ENCODE peak calls at places on chromosomes 11 and 22, in ten cellular contexts. I is HS-5; S is RCC 7860; E is stimulated activated CD4-positive, alpha-beta T cell treated with anti-CD3 and anti-CD28 coated beads, Interleukin-1b, Interleukin-23, amount 100 ng/mL, for 24 hours; C is NCI-H460; T is neural crest cell; F is NCI-H69; H is osteocyte; D is endothelial cell; L is activated CD4-positive, alpha-beta T cell treated with anti-CD3 and anti-CD28 coated beads, Interleukin-2, amount 50 U/mL, for 1 hour. G is an unnamed sample.
A peak's percentile ranks its signal among the peaks of the same experiment; 100 is the strongest.

GRCh38 chr22:39101226-39101625 is 4.2 kb downstream of the APOBEC3H start:
- DNase-seq in C (no peak), S (no peak), I (no peak), D (no peak), H (no peak), L (no peak), T (no peak), E (no peak), F (no peak), G (no peak)

GRCh38 chr11:45907911-45908370 is 870 bp upstream of the FREY1 start:
- DNase-seq in H (no peak), I (no peak), C (no peak), S (no peak), D (no peak), L (no peak), E (no peak), F (no peak), T (no peak), G (no peak)

GRCh38 chr11:70734911-70735310 is 336.6 kb downstream of the CTTN start:
- DNase-seq in H (no peak), E (no peak), I (no peak), S (no peak), C (no peak), F (no peak), T (no peak), L (no peak), D (no peak), G (no peak)

GRCh38 chr11:122850076-122850631 is 11.9 kb downstream of the CRTAM start:
- DNase-seq in E (peak; percentile 20), I (no peak), D (no peak), L (no peak), F (peak; percentile 50), H (no peak), S (peak; percentile 88), T (no peak), C (no peak), G (peak; percentile 5)

GRCh38 chr11:83019888-83020579 is 51.7 kb downstream of the RAB30 start:
- DNase-seq in D (no peak), I (no peak), H (no peak), C (no peak), T (no peak), E (no peak), L (no peak), S (no peak), F (peak; percentile 52), G (no peak)

GRCh38 chr11:103091441-103091809 is 535 bp downstream of the DCUN1D5 start:
- DNase-seq in F (peak; percentile 78), C (no peak), E (no peak), L (peak; percentile 33), S (peak; percentile 9), T (peak; percentile 9), D (peak; percentile 48), I (no peak), H (no peak), G (peak; percentile 60)

GRCh38 chr11:106681435-106681834 is 336.8 kb downstream of the GUCY1A2 start:
- DNase-seq in H (no peak), I (no peak), D (no peak), E (no peak), T (no peak), C (no peak), F (no peak), S (no peak), L (no peak), G (no peak)

GRCh38 chr11:112182867-112183266 is 7.6 kb downstream of the BCO2 start:
- DNase-seq in H (no peak), T (no peak), S (no peak), C (no peak), F (no peak), L (no peak), D (no peak), I (no peak), E (no peak), G (no peak)

GRCh38 chr11:45816614-45817013 is 11.7 kb downstream of the SLC35C1 start:
- DNase-seq in I (no peak), H (no peak), C (no peak), E (no peak), S (no peak), T (no peak), F (peak; percentile 46), D (no peak), L (no peak), G (no peak)

GRCh38 chr11:90204832-90205646 is 17.8 kb downstream of the CHORDC1 start:
- DNase-seq in F (peak; percentile 68), S (peak; percentile 48), C (peak; percentile 41), I (no peak), D (no peak), H (no peak), L (no peak), E (no peak), T (no peak), G (no peak)

GRCh38 chr22:35950262-35950661 is 78.4 kb downstream of the RBFOX2 start:
- DNase-seq in H (no peak), T (no peak), S (no peak), C (no peak), L (no peak), I (no peak), E (no peak), D (no peak), F (no peak), G (no peak)

GRCh38 chr11:111327908-111328624 is 29.7 kb downstream of the POU2AF3 start:
- DNase-seq in C (no peak), T (no peak), L (no peak), E (no peak), H (no peak), I (no peak), F (peak; percentile 78), D (no peak), S (no peak), G (peak; percentile 94)

GRCh38 chr11:17413414-17414316 is 25.2 kb upstream of the KCNJ11 start:
- DNase-seq in E (no peak), I (no peak), S (no peak), L (no peak), C (no peak), H (no peak), T (no peak), F (peak; percentile 98), D (no peak), G (no peak)

GRCh38 chr11:121595717-121596156 is 143.0 kb upstream of the SORL1-AS1 start:
- DNase-seq in F (no peak), S (peak; percentile 64), D (no peak), I (peak; percentile 94), L (no peak), H (no peak), C (peak; percentile 56), E (no peak), T (no peak), G (peak; percentile 92)

GRCh38 chr11:61697764-61698163 is 17.6 kb downstream of the DAGLA start:
- DNase-seq in I (no peak), F (peak; percentile 90), S (peak; percentile 9), H (no peak), E (no peak), D (no peak), T (no peak), L (no peak), C (no peak), G (no peak)

GRCh38 chr11:64340671-64341335 is 799 bp downstream of the CCDC88B start:
- DNase-seq in S (no peak), T (peak; percentile 62), I (no peak), C (no peak), L (peak; percentile 76), F (no peak), H (no peak), E (peak; percentile 76), D (peak; percentile 69), G (no peak)

GRCh38 chr11:72406536-72407507 is 27.5 kb downstream of the CLPB start:
- DNase-seq in D (no peak), T (no peak), I (no peak), S (no peak), H (peak; percentile 27), F (peak; percentile 23), L (no peak), E (no peak), C (no peak), G (no peak)

GRCh38 chr22:39501644-39502108 is 414 bp upstream of the MIEF1 start:
- DNase-seq in T (no peak), L (no peak), I (no peak), S (no peak), F (no peak), C (no peak), D (no peak), H (no peak), E (no peak), G (no peak)

GRCh38 chr11:46371994-46372393 is 9.5 kb upstream of the MDK start:
- DNase-seq in I (no peak), E (no peak), C (no peak), T (no peak), F (no peak), D (no peak), H (no peak), S (no peak), L (no peak), G (no peak)

GRCh38 chr22:22467112-22467511 is 41.4 kb downstream of the ZNF280B start:
- DNase-seq in F (no peak), L (no peak), S (no peak), T (no peak), D (no peak), C (no peak), E (no peak), I (no peak), H (no peak), G (no peak)